ENCODE peak calls at places on chromosome 16, in four cellular contexts. F is HepG2, Y is NT2/D1, T is GM12878. Z is an unnamed sample.

GRCh38 chr16:16042076-16042475 is 92.7 kb downstream of the ABCC1 start:
- DNase-seq in Y (no peak), F (no peak), T (no peak), Z (no peak)

GRCh38 chr16:2535644-2536021 is 2.2 kb upstream of the PDPK1 start:
- DNase-seq in Y (no peak), F (no peak), T (no peak), Z (no peak)

GRCh38 chr16:3878610-3879009 is 1.9 kb downstream of the CREBBP start:
- DNase-seq in T (no peak), F (no peak), Y (no peak), Z (no peak)

GRCh38 chr16:3819741-3820724 is 60.5 kb downstream of the CREBBP start:
- DNase-seq in T (no peak), F (no peak), Y (no peak), Z (peak)

GRCh38 chr16:51876934-51877333 is 670.0 kb downstream of the TOX3 start:
- DNase-seq in Y (no peak), F (no peak), T (no peak), Z (no peak)

GRCh38 chr16:51039638-51040331 is 111.3 kb downstream of the SALL1 start:
- DNase-seq in T (no peak), Y (no peak), F (no peak), Z (no peak)

GRCh38 chr16:22071352-22071923 is 20.9 kb upstream of the VWA3A start:
- DNase-seq in T (no peak), F (no peak), Y (no peak), Z (no peak)

GRCh38 chr16:4651842-4652241 is 27.2 kb downstream of the MGRN1 start:
- DNase-seq in Y (no peak), T (no peak), F (no peak), Z (no peak)

GRCh38 chr16:86248325-86248905 is 261.9 kb upstream of the FOXF1 start:
- DNase-seq in T (no peak), Y (no peak), F (no peak), Z (no peak)

GRCh38 chr16:53789159-53789558 is 85.2 kb downstream of the FTO start:
- DNase-seq in F (no peak), T (no peak), Y (no peak), Z (no peak)

GRCh38 chr16:78563905-78564304 is 464.5 kb downstream of the WWOX start:
- DNase-seq in Y (no peak), T (no peak), F (no peak), Z (no peak)

DNA sequence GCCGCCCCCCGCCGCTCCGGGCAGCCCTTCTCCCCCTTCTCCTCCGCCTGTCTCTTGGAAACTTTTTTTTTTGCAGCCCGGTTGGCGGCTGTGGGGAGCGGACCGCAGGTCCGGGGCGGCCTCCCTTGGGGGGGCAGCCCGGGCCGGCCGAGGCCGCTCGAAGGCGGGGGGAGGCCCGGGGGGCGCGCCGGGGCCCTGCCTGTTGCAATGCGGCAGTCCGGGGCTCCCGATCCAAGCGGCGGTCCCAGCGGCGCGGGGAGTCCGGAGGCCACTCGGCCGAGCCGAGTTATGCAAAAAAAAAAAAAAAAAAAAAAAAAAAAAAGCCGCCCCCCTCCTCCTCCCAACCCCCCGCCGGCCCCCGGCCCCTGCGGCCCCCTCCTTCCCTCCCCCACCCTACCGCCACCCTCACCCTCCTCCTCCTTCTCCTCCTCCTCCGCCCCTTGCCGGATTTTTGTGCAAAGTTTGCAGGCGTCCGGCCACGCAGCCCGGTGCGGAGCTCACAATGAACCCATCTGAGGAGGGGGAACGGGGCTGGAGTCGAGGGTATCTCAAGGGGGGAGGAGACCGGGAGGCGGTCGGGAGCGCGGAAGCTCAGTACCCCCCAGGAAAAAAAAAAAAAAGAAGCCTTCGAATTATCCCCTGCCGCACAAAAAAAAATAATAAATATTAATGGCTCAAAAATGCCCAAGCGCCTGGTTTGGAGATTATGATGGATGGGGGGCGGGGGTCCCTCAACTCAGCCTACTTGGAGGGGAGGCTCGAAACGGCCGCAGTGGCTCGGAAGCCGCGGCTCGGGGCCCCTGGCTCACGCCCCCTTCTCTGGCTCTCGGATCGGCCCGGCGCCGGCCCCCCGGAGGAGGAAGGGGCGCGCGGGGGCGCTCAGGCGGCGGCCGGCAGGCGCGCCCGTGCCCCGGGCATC is at the start of gene ZNF423:
- DNase-seq in F (no peak), T (no peak), Y (no peak), Z (no peak)
- TF ChIP-seq SUZ12 in F (no peak), T (no peak), Y (no peak), Z (no peak)

GRCh38 chr16:79836129-79836528 is 235.6 kb upstream of the MAF start:
- DNase-seq in F (no peak), T (no peak), Y (no peak), Z (no peak)

GRCh38 chr16:79839851-79840321 is 239.3 kb upstream of the MAF start:
- DNase-seq in T (no peak), F (no peak), Y (no peak), Z (no peak)

GRCh38 chr16:79839450-79839849 is 238.9 kb upstream of the MAF start:
- DNase-seq in T (no peak), F (no peak), Y (no peak), Z (no peak)

GRCh38 chr16:79842197-79842596 is 241.7 kb upstream of the MAF start:
- DNase-seq in F (no peak), T (no peak), Y (no peak), Z (no peak)

GRCh38 chr16:79838860-79839259 is 238.3 kb upstream of the MAF start:
- DNase-seq in Y (no peak), F (no peak), T (no peak), Z (no peak)
- TF ChIP-seq SUZ12 in Y (no peak), F (no peak), T (no peak), Z (no peak)

GRCh38 chr16:1494129-1494640 is 1.0 kb downstream of the TELO2 start:
- DNase-seq in F (peak), Y (no peak), T (no peak), Z (peak)

GRCh38 chr16:1497014-1497598 is 3.9 kb downstream of the TELO2 start:
- DNase-seq in F (no peak), Y (no peak), T (no peak), Z (no peak)

GRCh38 chr16:1494711-1495110 is 1.6 kb downstream of the TELO2 start:
- DNase-seq in Y (no peak), T (no peak), F (no peak), Z (no peak)

GRCh38 chr16:1495281-1496262 is 2.4 kb downstream of the TELO2 start:
- DNase-seq in T (no peak), Y (no peak), F (no peak), Z (no peak)

GRCh38 chr16:1496464-1496863 is 3.3 kb downstream of the TELO2 start:
- DNase-seq in T (no peak), Y (no peak), F (no peak), Z (no peak)
- TF ChIP-seq SUZ12 in T (no peak), Y (no peak), F (no peak), Z (no peak)

DNA sequence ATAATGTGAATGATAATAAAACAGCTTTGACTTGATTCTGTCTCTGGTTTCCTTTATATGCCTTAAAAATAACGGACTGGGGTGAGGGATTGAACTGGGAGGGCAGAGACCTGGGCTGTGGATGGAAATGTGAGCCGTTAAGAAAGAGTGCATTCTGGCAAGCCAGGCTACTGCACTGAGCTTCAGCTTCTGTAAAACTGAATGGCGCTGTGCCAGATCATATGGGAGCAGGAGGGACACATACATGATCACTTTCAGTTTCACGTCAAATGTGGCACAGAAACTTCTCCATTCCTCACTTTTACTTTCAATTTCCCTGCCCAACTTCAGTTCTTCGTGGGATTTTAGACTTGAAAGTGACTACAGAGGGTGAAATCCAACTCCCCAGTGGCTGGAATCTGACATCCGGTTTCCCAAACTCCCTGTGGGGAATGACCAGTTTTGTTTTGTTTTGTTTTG is 1.1 kb downstream of the MT2A start:
- DNase-seq in T (peak), Y (no peak), F (peak), Z (peak)
- TF ChIP-seq SUZ12 in T (no peak), Y (no peak), F (no peak), Z (no peak)

DNA sequence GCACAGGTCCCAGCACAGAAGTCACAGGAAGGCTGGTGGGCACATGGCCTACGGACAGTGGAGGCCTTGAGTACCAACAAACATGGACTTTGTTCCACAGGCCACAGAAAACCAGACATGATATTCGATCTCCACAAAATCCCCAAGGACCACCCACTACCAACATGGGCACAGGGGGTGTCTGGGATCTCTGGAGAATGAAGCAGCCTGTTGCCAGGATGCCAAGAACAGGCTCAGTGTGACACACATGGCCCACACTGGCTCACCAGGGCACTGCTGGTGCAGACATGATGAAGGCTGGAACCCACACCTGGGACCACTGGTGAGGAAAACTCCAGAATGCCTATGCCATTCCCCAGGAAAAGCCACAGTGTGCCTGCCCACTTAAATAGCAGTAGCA is 120.2 kb downstream of the C16orf78 start:
- DNase-seq in T (no peak), Y (no peak), F (no peak), Z (no peak)
- TF ChIP-seq SUZ12 in T (no peak), Y (no peak), F (no peak), Z (no peak)

DNA sequence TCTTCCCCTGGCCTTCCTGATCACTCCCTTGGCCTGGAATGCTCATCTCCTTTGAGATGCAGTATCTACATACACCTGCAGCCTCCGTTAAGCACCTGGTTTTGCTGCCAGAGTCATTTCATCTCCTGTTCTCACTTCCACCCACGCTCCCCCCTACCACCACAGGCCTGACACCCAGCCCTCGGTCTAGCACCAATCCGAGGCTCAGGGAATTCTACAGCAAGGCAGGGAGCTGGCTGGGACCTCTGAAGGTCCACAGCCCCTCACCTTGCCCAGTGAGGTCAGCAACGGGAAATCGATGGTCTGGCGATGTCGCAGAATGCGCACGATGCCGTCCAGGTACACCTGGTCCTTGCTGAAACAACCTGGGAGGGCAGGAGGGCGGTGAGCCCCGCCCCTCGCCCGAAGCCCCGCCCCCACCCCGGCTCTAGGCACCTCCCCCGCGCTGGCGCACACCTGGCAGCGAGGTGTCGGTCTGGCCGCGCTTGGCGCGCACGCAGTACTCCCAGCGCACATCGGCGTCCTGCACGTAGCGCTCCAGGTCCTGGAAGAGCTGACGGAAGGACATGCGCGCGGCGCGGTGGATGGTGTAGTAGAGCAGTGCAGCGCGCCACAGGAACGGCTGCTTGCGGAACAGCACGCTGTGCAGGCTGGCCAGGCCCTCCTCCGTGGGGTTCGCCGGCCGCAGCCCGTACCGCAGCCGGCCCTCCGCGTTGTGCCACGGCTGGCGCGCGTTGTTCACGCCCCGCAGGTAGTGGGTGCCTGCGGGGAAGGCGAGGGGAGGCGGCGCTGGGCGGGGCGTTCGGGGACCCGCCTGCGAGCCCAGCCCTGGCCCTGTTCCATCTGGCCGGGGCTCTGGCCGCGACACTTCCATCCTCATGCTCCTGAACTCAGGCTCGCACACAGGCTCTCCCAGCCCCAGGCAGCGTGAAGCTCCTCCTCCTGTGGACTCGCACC is 5.7 kb downstream of the MATCAP1 start:
- DNase-seq in Y (peak), T (no peak), F (peak), Z (peak)
- TF ChIP-seq SUZ12 in Y (no peak), T (no peak), F (no peak), Z (no peak)

DNA sequence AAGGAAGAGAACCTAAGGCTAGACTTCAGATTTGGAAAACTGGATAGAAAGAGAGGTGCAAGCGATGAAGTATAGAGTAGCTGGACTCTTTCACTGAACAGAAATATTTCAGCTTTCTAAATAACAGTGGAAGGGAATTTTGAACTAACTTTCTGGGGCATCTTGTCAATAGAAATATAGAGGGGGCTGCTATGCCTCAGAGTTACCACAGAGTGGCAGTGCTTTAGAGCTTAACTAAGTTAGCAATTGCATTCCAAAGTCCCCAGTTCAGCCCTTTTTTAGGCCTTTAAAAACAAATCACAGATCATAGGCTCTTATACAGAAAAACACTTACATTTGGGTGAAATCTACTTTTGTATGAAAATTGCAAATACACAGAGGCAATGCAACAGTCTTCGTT is 154.2 kb upstream of the CDH8 start:
- DNase-seq in Y (peak), T (no peak), F (peak), Z (no peak)
- TF ChIP-seq SUZ12 in Y (no peak), T (no peak), F (no peak), Z (no peak)

DNA sequence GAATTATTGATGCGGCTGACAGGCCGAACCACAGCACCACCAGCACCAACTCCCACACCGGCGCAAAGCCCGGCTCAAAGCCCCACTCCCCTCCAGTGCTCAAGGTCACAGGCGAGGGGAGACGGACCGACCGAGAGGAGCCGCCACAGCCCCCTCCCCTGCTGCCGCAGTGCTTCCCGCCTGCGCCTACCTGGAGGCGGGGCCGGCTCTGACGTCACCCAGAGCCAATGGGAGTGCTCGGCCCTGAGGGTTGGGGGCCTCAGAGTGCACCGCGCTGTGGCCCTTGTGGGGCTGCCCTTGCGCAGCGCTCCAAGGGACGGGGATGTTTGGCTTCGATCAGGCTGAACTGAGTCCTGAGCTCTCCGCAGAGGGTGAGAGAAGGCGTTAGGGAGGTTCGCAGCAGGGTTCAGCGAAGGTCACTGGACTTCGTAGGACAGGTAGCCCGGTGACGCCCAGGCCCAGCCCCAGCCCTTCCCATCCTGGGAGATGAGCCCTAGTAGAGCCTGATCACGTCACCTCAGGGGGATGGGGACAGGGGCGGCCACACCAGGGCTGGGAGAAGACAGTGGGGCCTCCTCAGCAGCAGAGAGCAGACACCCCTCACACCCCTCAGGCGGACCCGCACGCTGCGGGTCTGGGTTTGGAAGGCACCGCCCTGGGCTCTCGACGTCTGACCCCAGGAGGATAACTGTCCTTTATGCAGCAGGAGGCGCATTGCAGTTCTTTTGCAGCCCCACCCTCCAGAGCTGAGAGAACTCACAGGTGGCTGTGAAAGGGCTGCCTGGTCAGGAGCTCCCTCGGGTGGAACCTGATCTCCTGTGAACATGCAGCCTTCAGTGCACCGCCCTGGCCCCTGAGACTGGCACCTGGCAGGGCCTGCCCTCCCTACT is 1.5 kb downstream of the NDRG4 start:
- DNase-seq in F (peak), T (no peak), Y (no peak), Z (peak)
- TF ChIP-seq SUZ12 in F (no peak), T (no peak), Y (no peak), Z (no peak)

Z was measured in HEK293T.